ENCODE peak calls at places on chromosome 1, in seven cellular contexts. One of them, this sample, is unnamed.

GRCh38 chr1:172266528-172267174 is 153.8 kb upstream of the C1orf105 start:
- DNase-seq in suprapubic skin: no peak
- DNase-seq in stimulated activated naive CD4-positive, alpha-beta T cell: no peak
- DNase-seq in GM13977: no peak
- DNase-seq in hepatic stellate cell: no peak
- DNase-seq in HT1080: no peak
- DNase-seq in HFF-Myc: no peak
- DNase-seq in this sample: no peak

GRCh38 chr1:163035791-163036249 is 33.3 kb upstream of the RGS4 start:
- DNase-seq in suprapubic skin: no peak
- DNase-seq in stimulated activated naive CD4-positive, alpha-beta T cell: no peak
- DNase-seq in GM13977: no peak
- DNase-seq in hepatic stellate cell: peak; percentile 27
- DNase-seq in HT1080: peak; percentile 98
- DNase-seq in HFF-Myc: peak; percentile 64
- DNase-seq in this sample: peak; percentile 99

GRCh38 chr1:153465728-153466625 is 5.5 kb upstream of the S100A7 start:
- DNase-seq in suprapubic skin: no peak
- DNase-seq in stimulated activated naive CD4-positive, alpha-beta T cell: peak; percentile 31
- DNase-seq in GM13977: peak; percentile 75
- DNase-seq in hepatic stellate cell: peak; percentile 59
- DNase-seq in HT1080: peak; percentile 64
- DNase-seq in HFF-Myc: no peak
- DNase-seq in this sample: peak; percentile 15

GRCh38 chr1:243345205-243345604 is 89.4 kb downstream of the SDCCAG8 start:
- DNase-seq in suprapubic skin: no peak
- DNase-seq in stimulated activated naive CD4-positive, alpha-beta T cell: no peak
- DNase-seq in GM13977: no peak
- DNase-seq in hepatic stellate cell: no peak
- DNase-seq in HT1080: no peak
- DNase-seq in HFF-Myc: no peak
- DNase-seq in this sample: peak; percentile 14

GRCh38 chr1:14320518-14320917 is 278.0 kb upstream of the KAZN start:
- DNase-seq in suprapubic skin: no peak
- DNase-seq in stimulated activated naive CD4-positive, alpha-beta T cell: no peak
- DNase-seq in GM13977: no peak
- DNase-seq in hepatic stellate cell: no peak
- DNase-seq in HT1080: peak; percentile 51
- DNase-seq in HFF-Myc: no peak
- DNase-seq in this sample: peak; percentile 61

GRCh38 chr1:50491142-50491541 is 67.9 kb upstream of the DMRTA2 start:
- DNase-seq in suprapubic skin: no peak
- DNase-seq in stimulated activated naive CD4-positive, alpha-beta T cell: no peak
- DNase-seq in GM13977: no peak
- DNase-seq in hepatic stellate cell: no peak
- DNase-seq in HT1080: no peak
- DNase-seq in HFF-Myc: no peak
- DNase-seq in this sample: no peak

GRCh38 chr1:204846546-204846945 is 24.1 kb upstream of the NFASC start:
- DNase-seq in suprapubic skin: no peak
- DNase-seq in stimulated activated naive CD4-positive, alpha-beta T cell: no peak
- DNase-seq in GM13977: no peak
- DNase-seq in hepatic stellate cell: no peak
- DNase-seq in HT1080: no peak
- DNase-seq in HFF-Myc: no peak
- DNase-seq in this sample: no peak

GRCh38 chr1:151534662-151535278 is 5.3 kb upstream of the TUFT1 start:
- DNase-seq in suprapubic skin: peak; percentile 88
- DNase-seq in stimulated activated naive CD4-positive, alpha-beta T cell: peak; percentile 54
- DNase-seq in GM13977: peak; percentile 79
- DNase-seq in hepatic stellate cell: peak; percentile 81
- DNase-seq in HT1080: peak; percentile 66
- DNase-seq in HFF-Myc: no peak
- DNase-seq in this sample: peak; percentile 41

GRCh38 chr1:161088587-161089110 is 709 bp downstream of the NECTIN4 start:
- DNase-seq in suprapubic skin: no peak
- DNase-seq in stimulated activated naive CD4-positive, alpha-beta T cell: no peak
- DNase-seq in GM13977: no peak
- DNase-seq in hepatic stellate cell: peak; percentile 70
- DNase-seq in HT1080: peak; percentile 70
- DNase-seq in HFF-Myc: no peak
- DNase-seq in this sample: peak; percentile 25

GRCh38 chr1:162741574-162741973 is 48.9 kb upstream of the HSD17B7 start:
- DNase-seq in suprapubic skin: no peak
- DNase-seq in stimulated activated naive CD4-positive, alpha-beta T cell: no peak
- DNase-seq in GM13977: no peak
- DNase-seq in hepatic stellate cell: no peak
- DNase-seq in HT1080: no peak
- DNase-seq in HFF-Myc: no peak
- DNase-seq in this sample: no peak

GRCh38 chr1:159188375-159188788 is 16.3 kb upstream of the ACKR1 start:
- DNase-seq in suprapubic skin: peak; percentile 88
- DNase-seq in stimulated activated naive CD4-positive, alpha-beta T cell: no peak
- DNase-seq in GM13977: peak; percentile 67
- DNase-seq in hepatic stellate cell: peak; percentile 47
- DNase-seq in HT1080: peak; percentile 47
- DNase-seq in HFF-Myc: no peak
- DNase-seq in this sample: no peak

GRCh38 chr1:21904725-21905520 is 32.2 kb downstream of the HSPG2 start:
- DNase-seq in suprapubic skin: no peak
- DNase-seq in stimulated activated naive CD4-positive, alpha-beta T cell: no peak
- DNase-seq in GM13977: no peak
- DNase-seq in hepatic stellate cell: peak; percentile 31
- DNase-seq in HT1080: peak; percentile 83
- DNase-seq in HFF-Myc: no peak
- DNase-seq in this sample: peak; percentile 86

GRCh38 chr1:183719289-183719688 is 66.2 kb upstream of the APOBEC4 start:
- DNase-seq in suprapubic skin: no peak
- DNase-seq in stimulated activated naive CD4-positive, alpha-beta T cell: no peak
- DNase-seq in GM13977: no peak
- DNase-seq in hepatic stellate cell: no peak
- DNase-seq in HT1080: no peak
- DNase-seq in HFF-Myc: no peak
- DNase-seq in this sample: no peak

GRCh38 chr1:236064674-236065508 is at the start of gene NID1:
- DNase-seq in suprapubic skin: peak; percentile 90
- DNase-seq in stimulated activated naive CD4-positive, alpha-beta T cell: no peak
- DNase-seq in GM13977: peak; percentile 74
- DNase-seq in hepatic stellate cell: peak; percentile 90
- DNase-seq in HT1080: peak; percentile 70
- DNase-seq in HFF-Myc: no peak
- DNase-seq in this sample: no peak

GRCh38 chr1:10701145-10701544 is 95.3 kb downstream of the CASZ1 start:
- DNase-seq in suprapubic skin: no peak
- DNase-seq in stimulated activated naive CD4-positive, alpha-beta T cell: no peak
- DNase-seq in GM13977: no peak
- DNase-seq in hepatic stellate cell: no peak
- DNase-seq in HT1080: no peak
- DNase-seq in HFF-Myc: no peak
- DNase-seq in this sample: no peak

GRCh38 chr1:64982134-64982533 is 15.8 kb upstream of the JAK1 start:
- DNase-seq in suprapubic skin: no peak
- DNase-seq in stimulated activated naive CD4-positive, alpha-beta T cell: no peak
- DNase-seq in GM13977: no peak
- DNase-seq in hepatic stellate cell: no peak
- DNase-seq in HT1080: no peak
- DNase-seq in HFF-Myc: no peak
- DNase-seq in this sample: peak; percentile 49

GRCh38 chr1:31310131-31310530 is 13.3 kb downstream of the ZCCHC17 start:
- DNase-seq in suprapubic skin: no peak
- DNase-seq in stimulated activated naive CD4-positive, alpha-beta T cell: no peak
- DNase-seq in GM13977: no peak
- DNase-seq in hepatic stellate cell: no peak
- DNase-seq in HT1080: no peak
- DNase-seq in HFF-Myc: peak; percentile 95
- DNase-seq in this sample: no peak

GRCh38 chr1:220278991-220279390 is 6.7 kb upstream of the RAB3GAP2 start:
- DNase-seq in suprapubic skin: no peak
- DNase-seq in stimulated activated naive CD4-positive, alpha-beta T cell: no peak
- DNase-seq in GM13977: no peak
- DNase-seq in hepatic stellate cell: no peak
- DNase-seq in HT1080: peak; percentile 47
- DNase-seq in HFF-Myc: no peak
- DNase-seq in this sample: no peak

GRCh38 chr1:4213599-4213998 is 313.5 kb upstream of the C1orf174 start:
- DNase-seq in suprapubic skin: no peak
- DNase-seq in stimulated activated naive CD4-positive, alpha-beta T cell: no peak
- DNase-seq in GM13977: no peak
- DNase-seq in hepatic stellate cell: no peak
- DNase-seq in HT1080: no peak
- DNase-seq in HFF-Myc: no peak
- DNase-seq in this sample: no peak

GRCh38 chr1:61434276-61434675 is 290.7 kb downstream of the TM2D1 start:
- DNase-seq in suprapubic skin: no peak
- DNase-seq in stimulated activated naive CD4-positive, alpha-beta T cell: no peak
- DNase-seq in GM13977: no peak
- DNase-seq in hepatic stellate cell: no peak
- DNase-seq in HT1080: peak; percentile 89
- DNase-seq in HFF-Myc: no peak
- DNase-seq in this sample: no peak

GRCh38 chr1:206060840-206061239 is 7.9 kb downstream of the RHEX start:
- DNase-seq in suprapubic skin: no peak
- DNase-seq in stimulated activated naive CD4-positive, alpha-beta T cell: no peak
- DNase-seq in GM13977: no peak
- DNase-seq in hepatic stellate cell: no peak
- DNase-seq in HT1080: no peak
- DNase-seq in HFF-Myc: no peak
- DNase-seq in this sample: no peak

GRCh38 chr1:41240806-41241747 is 1.0 kb downstream of the SCMH1 start:
- DNase-seq in suprapubic skin: no peak
- DNase-seq in stimulated activated naive CD4-positive, alpha-beta T cell: peak; percentile 15
- DNase-seq in GM13977: peak; percentile 82
- DNase-seq in hepatic stellate cell: peak; percentile 38
- DNase-seq in HT1080: peak; percentile 62
- DNase-seq in HFF-Myc: no peak
- DNase-seq in this sample: peak; percentile 49

GRCh38 chr1:185144233-185144632 is 12.5 kb downstream of the TRMT1L start:
- DNase-seq in suprapubic skin: no peak
- DNase-seq in stimulated activated naive CD4-positive, alpha-beta T cell: no peak
- DNase-seq in GM13977: no peak
- DNase-seq in hepatic stellate cell: peak; percentile 3
- DNase-seq in HT1080: peak; percentile 36
- DNase-seq in HFF-Myc: no peak
- DNase-seq in this sample: no peak

GRCh38 chr1:25565188-25565591 is 21.8 kb downstream of the LDLRAP1 start:
- DNase-seq in suprapubic skin: no peak
- DNase-seq in stimulated activated naive CD4-positive, alpha-beta T cell: peak; percentile 29
- DNase-seq in GM13977: no peak
- DNase-seq in hepatic stellate cell: no peak
- DNase-seq in HT1080: no peak
- DNase-seq in HFF-Myc: no peak
- DNase-seq in this sample: no peak

GRCh38 chr1:199041173-199041914 is 402.5 kb downstream of the PTPRC start:
- DNase-seq in suprapubic skin: no peak
- DNase-seq in stimulated activated naive CD4-positive, alpha-beta T cell: no peak
- DNase-seq in GM13977: peak; percentile 39
- DNase-seq in hepatic stellate cell: no peak
- DNase-seq in HT1080: peak; percentile 49
- DNase-seq in HFF-Myc: no peak
- DNase-seq in this sample: peak; percentile 25

GRCh38 chr1:182069028-182069466 is 7.5 kb upstream of the ZNF648 start:
- DNase-seq in suprapubic skin: no peak
- DNase-seq in stimulated activated naive CD4-positive, alpha-beta T cell: peak; percentile 8
- DNase-seq in GM13977: peak; percentile 75
- DNase-seq in hepatic stellate cell: peak; percentile 60
- DNase-seq in HT1080: peak; percentile 69
- DNase-seq in HFF-Myc: no peak
- DNase-seq in this sample: no peak

GRCh38 chr1:165050246-165050645 is 306.3 kb downstream of the LMX1A start:
- DNase-seq in suprapubic skin: no peak
- DNase-seq in stimulated activated naive CD4-positive, alpha-beta T cell: no peak
- DNase-seq in GM13977: no peak
- DNase-seq in hepatic stellate cell: no peak
- DNase-seq in HT1080: no peak
- DNase-seq in HFF-Myc: no peak
- DNase-seq in this sample: no peak

GRCh38 chr1:117607471-117607870 is 1.6 kb downstream of the TENT5C start:
- DNase-seq in suprapubic skin: no peak
- DNase-seq in stimulated activated naive CD4-positive, alpha-beta T cell: peak; percentile 22
- DNase-seq in GM13977: no peak
- DNase-seq in hepatic stellate cell: no peak
- DNase-seq in HT1080: no peak
- DNase-seq in HFF-Myc: no peak
- DNase-seq in this sample: no peak

GRCh38 chr1:58773406-58773840 is 10.4 kb downstream of the JUN start:
- DNase-seq in suprapubic skin: no peak
- DNase-seq in stimulated activated naive CD4-positive, alpha-beta T cell: no peak
- DNase-seq in GM13977: no peak
- DNase-seq in hepatic stellate cell: peak; percentile 57
- DNase-seq in HT1080: peak; percentile 81
- DNase-seq in HFF-Myc: no peak
- DNase-seq in this sample: no peak

GRCh38 chr1:29251164-29252130 is 15.1 kb downstream of the PTPRU start:
- DNase-seq in suprapubic skin: no peak
- DNase-seq in stimulated activated naive CD4-positive, alpha-beta T cell: no peak
- DNase-seq in GM13977: no peak
- DNase-seq in hepatic stellate cell: no peak
- DNase-seq in HT1080: peak; percentile 59
- DNase-seq in HFF-Myc: no peak
- DNase-seq in this sample: no peak